ENCODE peak calls at places on chromosomes 2 and 18, in four cellular contexts. One of them, this sample, is unnamed.
A peak's percentile ranks its signal among the peaks of the same experiment; 100 is the strongest.

GRCh38 chr18:51559902-51560287 is 362.4 kb upstream of the MEX3C start:
- DNase-seq in non-pigmented ciliary epithelial cell: no peak
- DNase-seq in GM12865: no peak
- DNase-seq in lung microvascular endothelial cell: no peak
- DNase-seq in this sample: no peak

GRCh38 chr2:157246212-157247067 is 11.1 kb upstream of the GALNT5 start:
- DNase-seq in non-pigmented ciliary epithelial cell: peak; percentile 78
- DNase-seq in GM12865: peak; percentile 89
- DNase-seq in lung microvascular endothelial cell: no peak
- DNase-seq in this sample: no peak

GRCh38 chr2:3320910-3321605 is 56.6 kb downstream of the EIPR1 start:
- DNase-seq in non-pigmented ciliary epithelial cell: no peak
- DNase-seq in GM12865: no peak
- DNase-seq in lung microvascular endothelial cell: no peak
- DNase-seq in this sample: no peak

GRCh38 chr2:126831234-126832005 is 67.3 kb upstream of the TEX51 start:
- DNase-seq in non-pigmented ciliary epithelial cell: no peak
- DNase-seq in GM12865: no peak
- DNase-seq in lung microvascular endothelial cell: peak; percentile 58
- DNase-seq in this sample: no peak

GRCh38 chr18:10012526-10012925 is 98.7 kb downstream of the VAPA start:
- DNase-seq in non-pigmented ciliary epithelial cell: no peak
- DNase-seq in GM12865: no peak
- DNase-seq in lung microvascular endothelial cell: no peak
- DNase-seq in this sample: no peak

GRCh38 chr2:78417355-78417754 is 608.1 kb upstream of the REG3G start:
- DNase-seq in non-pigmented ciliary epithelial cell: no peak
- DNase-seq in GM12865: no peak
- DNase-seq in lung microvascular endothelial cell: no peak
- DNase-seq in this sample: no peak

GRCh38 chr18:34866739-34867138 is 156.6 kb downstream of the DTNA start:
- DNase-seq in non-pigmented ciliary epithelial cell: no peak
- DNase-seq in GM12865: no peak
- DNase-seq in lung microvascular endothelial cell: peak; percentile 30
- DNase-seq in this sample: no peak

GRCh38 chr2:191302459-191303155 is 57.4 kb downstream of the MYO1B start:
- DNase-seq in non-pigmented ciliary epithelial cell: no peak
- DNase-seq in GM12865: peak; percentile 55
- DNase-seq in lung microvascular endothelial cell: peak; percentile 32
- DNase-seq in this sample: no peak

GRCh38 chr18:60739212-60739611 is 366.6 kb upstream of the MC4R start:
- DNase-seq in non-pigmented ciliary epithelial cell: no peak
- DNase-seq in GM12865: no peak
- DNase-seq in lung microvascular endothelial cell: no peak
- DNase-seq in this sample: no peak